ENCODE peak calls at places on chromosomes 12 and 14, in seven cellular contexts. G, Z, J, P, D, K and X are unnamed samples.

GRCh38 chr14:58969951-58970751 is 218.3 kb upstream of the DAAM1 start:
- DNase-seq in G (no peak), Z (peak; percentile 17), J (no peak), P (no peak), D (peak; percentile 25), K (no peak), X (no peak)

GRCh38 chr12:63068857-63069442 is 82.1 kb downstream of the AVPR1A start:
- DNase-seq in G (peak; percentile 9), Z (peak; percentile 75), J (no peak), P (no peak), D (peak; percentile 87), K (peak; percentile 47), X (no peak)

GRCh38 chr12:52969828-52970569 is 21.1 kb downstream of the KRT18 start:
- DNase-seq in G (no peak), Z (no peak), J (no peak), P (no peak), D (no peak), K (no peak), X (no peak)

GRCh38 chr12:128823216-128823915 is 392 bp downstream of the SLC15A4 start:
- DNase-seq in G (peak; percentile 46), Z (no peak), J (no peak), P (peak; percentile 49), D (no peak), K (no peak), X (peak; percentile 62)

GRCh38 chr12:98864363-98864762 is 219.3 kb downstream of the APAF1 start:
- DNase-seq in G (no peak), Z (no peak), J (no peak), P (no peak), D (no peak), K (no peak), X (no peak)

GRCh38 chr12:112001555-112001954 is 11.4 kb downstream of the TMEM116 start:
- DNase-seq in G (no peak), Z (no peak), J (no peak), P (no peak), D (peak; percentile 57), K (no peak), X (no peak)

GRCh38 chr12:62631531-62632520 is 165.2 kb downstream of the MON2 start:
- DNase-seq in G (peak; percentile 74), Z (peak; percentile 80), J (no peak), P (peak; percentile 63), D (peak; percentile 97), K (peak; percentile 59), X (peak; percentile 64)

GRCh38 chr14:65234752-65235361 is 132.5 kb upstream of the MAX start:
- DNase-seq in G (no peak), Z (no peak), J (no peak), P (no peak), D (no peak), K (no peak), X (no peak)

GRCh38 chr14:37864861-37865718 is 269.7 kb downstream of the TTC6 start:
- DNase-seq in G (no peak), Z (peak; percentile 62), J (no peak), P (no peak), D (peak; percentile 47), K (peak; percentile 19), X (no peak)

GRCh38 chr12:66154776-66155175 is 15.0 kb downstream of the TMBIM4 start:
- DNase-seq in G (no peak), Z (no peak), J (no peak), P (no peak), D (peak; percentile 61), K (no peak), X (no peak)

GRCh38 chr14:101604228-101604934 is 43.1 kb downstream of the DIO3 start:
- DNase-seq in G (no peak), Z (no peak), J (no peak), P (no peak), D (no peak), K (no peak), X (no peak)

GRCh38 chr14:100124551-100125088 is 34.8 kb downstream of the DEGS2 start:
- DNase-seq in G (no peak), Z (no peak), J (no peak), P (no peak), D (no peak), K (no peak), X (no peak)

GRCh38 chr12:116244474-116245090 is 32.9 kb downstream of the MED13L start:
- DNase-seq in G (no peak), Z (no peak), J (no peak), P (no peak), D (no peak), K (no peak), X (no peak)

GRCh38 chr14:102795060-102795925 is 18.0 kb downstream of the TRAF3 start:
- DNase-seq in G (peak; percentile 48), Z (peak; percentile 89), J (no peak), P (no peak), D (peak; percentile 97), K (peak; percentile 42), X (peak; percentile 68)

GRCh38 chr12:113899844-113900471 is 66.2 kb downstream of the RBM19 start:
- DNase-seq in G (no peak), Z (no peak), J (no peak), P (no peak), D (no peak), K (no peak), X (no peak)

GRCh38 chr12:58368001-58368400 is 426.6 kb downstream of the ATP23 start:
- DNase-seq in G (no peak), Z (no peak), J (no peak), P (no peak), D (peak; percentile 10), K (no peak), X (no peak)

GRCh38 chr12:27756670-27757069 is 23.4 kb upstream of the KLHL42 start:
- DNase-seq in G (no peak), Z (no peak), J (no peak), P (no peak), D (no peak), K (no peak), X (no peak)

GRCh38 chr12:122067966-122068365 is 10.6 kb upstream of the MLXIP start:
- DNase-seq in G (peak; percentile 85), Z (no peak), J (peak; percentile 25), P (no peak), D (peak; percentile 88), K (no peak), X (no peak)

GRCh38 chr14:91368681-91369416 is 48.8 kb downstream of the CCDC88C start:
- DNase-seq in G (no peak), Z (no peak), J (no peak), P (no peak), D (no peak), K (no peak), X (no peak)

GRCh38 chr12:124721501-124722154 is 142.0 kb downstream of the SCARB1 start:
- DNase-seq in G (no peak), Z (no peak), J (no peak), P (no peak), D (no peak), K (no peak), X (no peak)

GRCh38 chr14:104314251-104314941 is 176.0 kb downstream of the KIF26A start:
- DNase-seq in G (no peak), Z (no peak), J (no peak), P (no peak), D (no peak), K (no peak), X (peak; percentile 36)

GRCh38 chr12:25839470-25839869 is 119.0 kb upstream of the RASSF8 start:
- DNase-seq in G (no peak), Z (peak; percentile 8), J (no peak), P (no peak), D (no peak), K (no peak), X (no peak)

GRCh38 chr14:96272777-96273471 is 16.9 kb downstream of the BDKRB1 start:
- DNase-seq in G (no peak), Z (peak; percentile 34), J (no peak), P (no peak), D (peak; percentile 78), K (no peak), X (no peak)

GRCh38 chr14:74347096-74347794 is 1.0 kb upstream of the VRTN start:
- DNase-seq in G (no peak), Z (peak; percentile 56), J (no peak), P (no peak), D (no peak), K (no peak), X (no peak)

GRCh38 chr14:69696633-69697557 is 70.0 kb upstream of the SRSF5 start:
- DNase-seq in G (no peak), Z (no peak), J (no peak), P (no peak), D (no peak), K (no peak), X (no peak)

GRCh38 chr14:101061411-101062064 is 158.0 kb upstream of the RTL1 start:
- DNase-seq in G (no peak), Z (no peak), J (no peak), P (no peak), D (no peak), K (no peak), X (no peak)

GRCh38 chr12:89882051-89882450 is 173.4 kb upstream of the ATP2B1 start:
- DNase-seq in G (peak; percentile 44), Z (peak; percentile 46), J (no peak), P (no peak), D (peak; percentile 70), K (no peak), X (no peak)

GRCh38 chr12:91988076-91988475 is 157.6 kb downstream of the BTG1 start:
- DNase-seq in G (no peak), Z (no peak), J (no peak), P (no peak), D (peak; percentile 66), K (no peak), X (no peak)

GRCh38 chr12:123267991-123268843 is 3.4 kb downstream of the CDK2AP1 start:
- DNase-seq in G (peak; percentile 45), Z (no peak), J (no peak), P (peak; percentile 73), D (no peak), K (no peak), X (peak; percentile 64)

GRCh38 chr14:99265571-99265970 is 6.4 kb downstream of the BCL11B start:
- DNase-seq in G (no peak), Z (no peak), J (peak; percentile 16), P (no peak), D (no peak), K (no peak), X (no peak)

GRCh38 chr14:102517412-102518062 is 8.0 kb upstream of the ANKRD9 start:
- DNase-seq in G (peak; percentile 45), Z (no peak), J (no peak), P (no peak), D (no peak), K (no peak), X (no peak)

GRCh38 chr12:26198742-26199141 is 3.4 kb downstream of the SSPN start:
- DNase-seq in G (no peak), Z (peak; percentile 70), J (no peak), P (no peak), D (peak; percentile 78), K (peak; percentile 20), X (no peak)

GRCh38 chr12:115507951-115508722 is 769.4 kb downstream of the MED13L start:
- DNase-seq in G (no peak), Z (no peak), J (no peak), P (peak; percentile 86), D (no peak), K (no peak), X (peak; percentile 40)

GRCh38 chr12:11814362-11814761 is 164.9 kb downstream of the ETV6 start:
- DNase-seq in G (no peak), Z (peak; percentile 82), J (no peak), P (peak; percentile 37), D (peak; percentile 56), K (peak; percentile 66), X (no peak)

GRCh38 chr14:102941419-102942011 is 19.1 kb downstream of the AMN start:
- DNase-seq in G (no peak), Z (no peak), J (no peak), P (no peak), D (no peak), K (no peak), X (no peak)